ENCODE peak calls at places on chromosomes 7 and 10, in eight cellular contexts. P is NCI-H1930; C is NT2/D1; H is foreskin melanocyte; M is uterus; N is stimulated activated naive B cell treated with anti-CD40 and anti-IgM and Interleukin-4, amounts not matched to agents 10 μg/mL and 1 μg/mL and 100 μg/mL, for 72 hours; Y is substantia nigra; L is fibroblast of lung. K is an unnamed sample.

GRCh38 chr10:63466168-63466935 is 575 bp upstream of the JMJD1C start:
- DNase-seq in P (peak), C (peak), H (peak), M (no peak), N (peak), Y (peak), L (peak), K (peak)

GRCh38 chr10:67697646-67698245 is 1.8 kb upstream of the CTNNA3 start:
- DNase-seq in P (no peak), C (peak), H (peak), M (no peak), N (peak), Y (no peak), L (peak), K (peak)

GRCh38 chr10:90969148-90969547 is 48.3 kb upstream of the ANKRD1 start:
- DNase-seq in P (no peak), C (no peak), H (no peak), M (no peak), N (no peak), Y (no peak), L (peak), K (no peak)

GRCh38 chr10:20485554-20485953 is 411.6 kb downstream of the NEBL start:
- DNase-seq in P (no peak), C (no peak), H (no peak), M (no peak), N (no peak), Y (no peak), L (no peak), K (no peak)

GRCh38 chr7:27895553-27895952 is 155.6 kb downstream of the TAX1BP1 start:
- DNase-seq in P (no peak), C (no peak), H (no peak), M (no peak), N (no peak), Y (no peak), L (no peak), K (no peak)

GRCh38 chr7:42939457-42940240 is 7.5 kb downstream of the MRPL32 start:
- DNase-seq in P (no peak), C (no peak), H (no peak), M (no peak), N (no peak), Y (no peak), L (no peak), K (no peak)

GRCh38 chr10:30542001-30542861 is 87.3 kb downstream of the LYZL2 start:
- DNase-seq in P (no peak), C (no peak), H (no peak), M (no peak), N (no peak), Y (no peak), L (no peak), K (peak)

GRCh38 chr7:43785425-43785824 is 26.9 kb downstream of the BLVRA start:
- DNase-seq in P (no peak), C (no peak), H (peak), M (peak), N (no peak), Y (no peak), L (peak), K (peak)

GRCh38 chr10:5840314-5841307 is 27.4 kb upstream of the GDI2 start:
- DNase-seq in P (no peak), C (no peak), H (peak), M (no peak), N (peak), Y (peak), L (peak), K (peak)

GRCh38 chr10:21135396-21135973 is 238.4 kb upstream of the NEBL start:
- DNase-seq in P (no peak), C (no peak), H (no peak), M (no peak), N (no peak), Y (no peak), L (peak), K (peak)

GRCh38 chr10:106997721-106998120 is 166.8 kb downstream of the SORCS1 start:
- DNase-seq in P (no peak), C (no peak), H (no peak), M (no peak), N (no peak), Y (no peak), L (no peak), K (no peak)

GRCh38 chr7:116218051-116218645 is 7.8 kb downstream of the TES start:
- DNase-seq in P (no peak), C (no peak), H (no peak), M (no peak), N (no peak), Y (no peak), L (peak), K (peak)

GRCh38 chr10:109981641-109982040 is 26.1 kb upstream of the ADD3 start:
- DNase-seq in P (no peak), C (no peak), H (no peak), M (no peak), N (no peak), Y (no peak), L (peak), K (no peak)

GRCh38 chr7:45636733-45637132 is 62.6 kb downstream of the ADCY1 start:
- DNase-seq in P (no peak), C (no peak), H (no peak), M (no peak), N (no peak), Y (no peak), L (no peak), K (no peak)

GRCh38 chr7:90067171-90067570 is 87.1 kb upstream of the STEAP1 start:
- DNase-seq in P (no peak), C (no peak), H (no peak), M (no peak), N (no peak), Y (no peak), L (no peak), K (no peak)

GRCh38 chr7:155591055-155591750 is 44.8 kb upstream of the CNPY1 start:
- DNase-seq in P (no peak), C (no peak), H (no peak), M (no peak), N (no peak), Y (no peak), L (no peak), K (no peak)

GRCh38 chr10:88966785-88967184 is 14.2 kb upstream of the ACTA2 start:
- DNase-seq in P (no peak), C (no peak), H (no peak), M (peak), N (no peak), Y (no peak), L (no peak), K (no peak)

GRCh38 chr7:124308384-124308783 is 275.5 kb upstream of the TMEM229A start:
- DNase-seq in P (no peak), C (no peak), H (no peak), M (no peak), N (no peak), Y (no peak), L (no peak), K (no peak)

GRCh38 chr7:101562531-101563197 is 66.4 kb downstream of the MYL10 start:
- DNase-seq in P (no peak), C (no peak), H (no peak), M (no peak), N (no peak), Y (no peak), L (no peak), K (no peak)

GRCh38 chr10:101228682-101229274 is 485 bp downstream of the LBX1 start:
- DNase-seq in P (no peak), C (no peak), H (no peak), M (no peak), N (no peak), Y (no peak), L (no peak), K (no peak)

GRCh38 chr10:70761031-70761601 is 24.1 kb downstream of the TBATA start:
- DNase-seq in P (no peak), C (peak), H (no peak), M (no peak), N (no peak), Y (no peak), L (no peak), K (peak)

GRCh38 chr10:60704480-60704879 is 73.8 kb upstream of the CDK1 start:
- DNase-seq in P (no peak), C (no peak), H (peak), M (no peak), N (no peak), Y (no peak), L (no peak), K (peak)

GRCh38 chr10:121900443-121901174 is 27.2 kb downstream of the ATE1 start:
- DNase-seq in P (peak), C (peak), H (peak), M (no peak), N (no peak), Y (no peak), L (peak), K (peak)

GRCh38 chr7:157745721-157746709 is 409.2 kb downstream of the DNAJB6 start:
- DNase-seq in P (no peak), C (no peak), H (no peak), M (no peak), N (no peak), Y (no peak), L (no peak), K (no peak)

GRCh38 chr10:119090026-119090808 is 9.6 kb upstream of the EIF3A start:
- DNase-seq in P (no peak), C (no peak), H (no peak), M (no peak), N (no peak), Y (no peak), L (no peak), K (no peak)

GRCh38 chr10:77724820-77725219 is 87.2 kb upstream of the KCNMA1 start:
- DNase-seq in P (no peak), C (no peak), H (no peak), M (no peak), N (no peak), Y (no peak), L (no peak), K (no peak)

GRCh38 chr7:22121702-22122474 is 176.2 kb upstream of the CDCA7L start:
- DNase-seq in P (no peak), C (no peak), H (no peak), M (no peak), N (no peak), Y (no peak), L (no peak), K (peak)

GRCh38 chr7:55571534-55572377 is 546 bp downstream of the VOPP1 start:
- DNase-seq in P (peak), C (no peak), H (peak), M (peak), N (peak), Y (no peak), L (peak), K (peak)

GRCh38 chr10:70269741-70270140 is 14.1 kb downstream of the NPFFR1 start:
- DNase-seq in P (no peak), C (no peak), H (no peak), M (no peak), N (no peak), Y (no peak), L (no peak), K (no peak)